ENCODE peak calls at places on chromosomes 13 and 19, in seven cellular contexts. Y is epithelial cell of esophagus, U is mesothelial cell of epicardium, B is body of pancreas, P is uterus, D is mammary epithelial cell, T is endothelial cell. I is an unnamed sample.

GRCh38 chr19:7506385-7507328 is 9.2 kb upstream of the ZNF358 start:
- DNase-seq in Y (peak), D (peak), T (peak), P (no peak), B (peak), U (no peak), I (no peak)

GRCh38 chr13:47798906-47799305 is 202.2 kb downstream of the SUCLA2 start:
- DNase-seq in T (no peak), U (no peak), Y (peak), B (no peak), D (peak), P (no peak), I (no peak)

GRCh38 chr13:106796280-106797047 is 228.5 kb upstream of the ARGLU1 start:
- DNase-seq in D (no peak), B (no peak), Y (no peak), P (no peak), T (no peak), U (no peak), I (no peak)

GRCh38 chr19:36528921-36529518 is 949 bp upstream of the ZNF260 start:
- DNase-seq in D (peak), T (peak), U (no peak), P (no peak), Y (no peak), B (no peak), I (no peak)

GRCh38 chr13:32851083-32852064 is 164.8 kb upstream of the KL start:
- DNase-seq in B (no peak), U (no peak), P (no peak), D (no peak), T (no peak), Y (no peak), I (no peak)

GRCh38 chr13:22047785-22048104 is 376.9 kb downstream of the FGF9 start:
- DNase-seq in Y (no peak), U (no peak), T (no peak), D (no peak), P (no peak), B (no peak), I (no peak)

GRCh38 chr19:16371540-16371986 is 46.9 kb downstream of the KLF2 start:
- DNase-seq in U (no peak), B (no peak), P (no peak), D (no peak), Y (no peak), T (no peak), I (no peak)

GRCh38 chr19:58037927-58038687 is 4.3 kb downstream of the ZSCAN1 start:
- DNase-seq in B (peak), Y (no peak), D (no peak), P (no peak), T (no peak), U (no peak), I (no peak)

GRCh38 chr19:15464394-15465385 is at the start of gene RASAL3:
- DNase-seq in B (no peak), U (no peak), Y (no peak), P (no peak), D (no peak), T (no peak), I (no peak)

GRCh38 chr19:11673608-11674041 is 65.1 kb downstream of the ZNF823 start:
- DNase-seq in D (no peak), Y (peak), T (peak), U (peak), P (peak), B (peak), I (no peak)

GRCh38 chr13:70964124-70964523 is 855.9 kb upstream of the KLHL1 start:
- DNase-seq in D (no peak), Y (peak), T (no peak), P (no peak), B (no peak), U (no peak), I (no peak)

GRCh38 chr19:14434543-14435319 is 1.6 kb downstream of the PKN1 start:
- DNase-seq in U (no peak), D (peak), B (peak), T (no peak), Y (peak), P (peak), I (no peak)

GRCh38 chr13:21534760-21535159 is 69.2 kb downstream of the MICU2 start:
- DNase-seq in T (no peak), Y (no peak), U (no peak), B (no peak), P (no peak), D (no peak), I (no peak)

GRCh38 chr19:18742838-18743237 is 48.3 kb downstream of the COMP start:
- DNase-seq in B (no peak), D (no peak), Y (no peak), U (no peak), T (no peak), P (no peak), I (no peak)

GRCh38 chr19:50821248-50821612 is 2.4 kb downstream of the KLK1 start:
- DNase-seq in U (no peak), B (no peak), P (no peak), D (no peak), T (no peak), Y (no peak), I (no peak)

GRCh38 chr19:40691421-40692211 is 1.2 kb upstream of the NUMBL start:
- DNase-seq in U (no peak), Y (no peak), T (no peak), D (no peak), P (peak), B (no peak), I (no peak)

GRCh38 chr13:111559612-111560423 is 239.4 kb downstream of the TEX29 start:
- DNase-seq in D (no peak), B (no peak), U (no peak), T (no peak), Y (no peak), P (no peak), I (no peak)

GRCh38 chr19:37763488-37763887 is 15.9 kb downstream of the ZNF573 start:
- DNase-seq in P (no peak), B (no peak), Y (peak), D (peak), U (no peak), T (no peak), I (no peak)

GRCh38 chr13:83327091-83327490 is 555.2 kb downstream of the SLITRK1 start:
- DNase-seq in P (no peak), B (no peak), T (no peak), Y (peak), U (no peak), D (peak), I (no peak)

GRCh38 chr13:53069800-53070199 is 41.2 kb downstream of the OLFM4 start:
- DNase-seq in Y (no peak), T (no peak), B (no peak), D (no peak), P (no peak), U (no peak), I (no peak)

GRCh38 chr13:72875233-72875632 is 93.3 kb downstream of the PIBF1 start:
- DNase-seq in U (no peak), T (no peak), B (no peak), Y (no peak), P (no peak), D (no peak), I (no peak)

GRCh38 chr19:13959962-13960862 is 7.9 kb downstream of the DCAF15 start:
- DNase-seq in D (no peak), P (no peak), B (no peak), T (peak), Y (no peak), U (no peak), I (no peak)

GRCh38 chr19:42028304-42029216 is 34.5 kb upstream of the ATP1A3 start:
- DNase-seq in D (no peak), T (peak), B (no peak), U (no peak), Y (no peak), P (no peak), I (no peak)

GRCh38 chr13:91141619-91142061 is 205.8 kb upstream of the MIR17HG start:
- DNase-seq in U (no peak), T (no peak), D (no peak), P (no peak), Y (no peak), B (no peak), I (no peak)

GRCh38 chr13:46202956-46203355 is 8.8 kb upstream of the LRRC63 start:
- DNase-seq in P (no peak), B (no peak), U (no peak), Y (no peak), T (no peak), D (no peak), I (no peak)

GRCh38 chr13:31862828-31863227 is 123.5 kb downstream of the RXFP2 start:
- DNase-seq in T (no peak), Y (no peak), U (no peak), P (no peak), B (no peak), D (no peak), I (no peak)

GRCh38 chr19:35932291-35932936 is 3.8 kb upstream of the LRFN3 start:
- DNase-seq in Y (no peak), U (no peak), P (no peak), B (no peak), D (no peak), T (no peak), I (no peak)

GRCh38 chr13:20799726-20800416 is 26.1 kb upstream of the EEF1AKMT1 start:
- DNase-seq in Y (peak), T (no peak), D (no peak), B (no peak), U (no peak), P (no peak), I (no peak)

GRCh38 chr13:39602614-39603366 is at the start of gene LHFPL6:
- DNase-seq in D (peak), T (peak), U (peak), B (peak), Y (peak), P (peak), I (peak)

GRCh38 chr13:39602277-39602613 is 748 bp downstream of the LHFPL6 start:
- DNase-seq in U (no peak), T (no peak), P (no peak), Y (no peak), D (no peak), B (no peak), I (no peak)

GRCh38 chr13:39601636-39602035 is 1.4 kb downstream of the LHFPL6 start:
- DNase-seq in Y (no peak), U (no peak), P (no peak), B (no peak), D (no peak), T (no peak), I (no peak)

GRCh38 chr13:39599842-39600241 is 3.2 kb downstream of the LHFPL6 start:
- DNase-seq in T (no peak), D (no peak), Y (no peak), B (no peak), U (no peak), P (no peak), I (no peak)

GRCh38 chr13:39600766-39601165 is 2.2 kb downstream of the LHFPL6 start:
- DNase-seq in D (no peak), P (no peak), T (peak), U (no peak), B (no peak), Y (no peak), I (no peak)
- TF ChIP-seq CTCF in D (peak), P (no peak), T (no peak), U (no peak), B (no peak), Y (no peak), I (peak)

GRCh38 chr19:5172859-5173577 is 167.6 kb downstream of the PTPRS start:
- DNase-seq in U (no peak), B (no peak), T (no peak), Y (peak), P (no peak), D (peak), I (peak)

GRCh38 chr19:5173993-5174392 is 166.6 kb downstream of the PTPRS start:
- DNase-seq in D (no peak), U (no peak), T (no peak), Y (no peak), B (no peak), P (no peak), I (no peak)

GRCh38 chr19:5166262-5166661 is 174.3 kb downstream of the PTPRS start:
- DNase-seq in Y (peak), D (peak), T (no peak), B (no peak), U (no peak), P (no peak), I (no peak)

GRCh38 chr19:5171711-5172110 is 168.9 kb downstream of the PTPRS start:
- DNase-seq in U (no peak), B (no peak), D (no peak), T (no peak), P (no peak), Y (no peak), I (no peak)

GRCh38 chr19:5170329-5170745 is 170.3 kb downstream of the PTPRS start:
- DNase-seq in T (peak), P (no peak), U (no peak), D (no peak), Y (no peak), B (no peak), I (peak)
- TF ChIP-seq CTCF in T (peak), P (no peak), U (peak), D (peak), Y (peak), B (no peak), I (peak)

GRCh38 chr13:113273856-113274590 is 23.0 kb upstream of the LAMP1 start:
- DNase-seq in P (no peak), T (no peak), B (no peak), Y (peak), U (no peak), D (peak), I (no peak)

GRCh38 chr13:113272791-113273190 is 24.2 kb upstream of the LAMP1 start:
- DNase-seq in Y (no peak), T (no peak), B (no peak), U (no peak), P (no peak), D (no peak), I (no peak)

GRCh38 chr13:113275387-113275786 is 21.7 kb upstream of the LAMP1 start:
- DNase-seq in D (peak), U (no peak), P (no peak), B (peak), Y (peak), T (peak), I (no peak)
- TF ChIP-seq CTCF in D (peak), U (peak), P (peak), B (peak), Y (peak), T (peak), I (peak)

DNA sequence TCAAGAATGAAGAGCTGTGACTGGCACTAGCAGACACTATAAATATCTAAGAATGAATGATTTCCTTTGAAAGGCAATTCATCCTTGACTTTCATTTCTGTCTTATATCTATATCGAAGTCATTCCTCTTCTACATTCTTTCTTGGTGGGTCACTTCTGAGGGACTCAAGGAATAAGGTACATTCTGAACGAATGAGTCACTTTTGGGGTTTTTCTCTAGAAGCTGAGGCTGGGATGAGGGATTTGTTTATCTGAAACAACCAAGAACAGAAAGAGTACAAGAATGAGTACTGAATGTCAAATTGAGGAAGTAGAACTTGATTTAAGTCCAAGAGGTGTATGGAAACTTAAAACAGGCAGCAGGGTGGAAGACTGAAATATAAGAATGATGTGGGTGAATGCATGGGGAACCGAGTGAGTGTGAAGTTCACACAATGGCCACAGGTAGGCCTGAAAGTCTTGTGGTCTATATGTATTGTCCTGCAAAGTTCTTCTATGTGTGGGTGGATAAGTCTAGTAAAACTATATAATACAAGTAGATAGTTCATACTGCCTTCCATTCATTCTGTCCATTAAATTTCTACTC is 343.9 kb downstream of the OXGR1 start:
- DNase-seq in D (peak), P (no peak), Y (peak), T (no peak), U (no peak), B (no peak), I (no peak)
- TF ChIP-seq CTCF in D (no peak), P (no peak), Y (no peak), T (peak), U (no peak), B (no peak), I (no peak)

DNA sequence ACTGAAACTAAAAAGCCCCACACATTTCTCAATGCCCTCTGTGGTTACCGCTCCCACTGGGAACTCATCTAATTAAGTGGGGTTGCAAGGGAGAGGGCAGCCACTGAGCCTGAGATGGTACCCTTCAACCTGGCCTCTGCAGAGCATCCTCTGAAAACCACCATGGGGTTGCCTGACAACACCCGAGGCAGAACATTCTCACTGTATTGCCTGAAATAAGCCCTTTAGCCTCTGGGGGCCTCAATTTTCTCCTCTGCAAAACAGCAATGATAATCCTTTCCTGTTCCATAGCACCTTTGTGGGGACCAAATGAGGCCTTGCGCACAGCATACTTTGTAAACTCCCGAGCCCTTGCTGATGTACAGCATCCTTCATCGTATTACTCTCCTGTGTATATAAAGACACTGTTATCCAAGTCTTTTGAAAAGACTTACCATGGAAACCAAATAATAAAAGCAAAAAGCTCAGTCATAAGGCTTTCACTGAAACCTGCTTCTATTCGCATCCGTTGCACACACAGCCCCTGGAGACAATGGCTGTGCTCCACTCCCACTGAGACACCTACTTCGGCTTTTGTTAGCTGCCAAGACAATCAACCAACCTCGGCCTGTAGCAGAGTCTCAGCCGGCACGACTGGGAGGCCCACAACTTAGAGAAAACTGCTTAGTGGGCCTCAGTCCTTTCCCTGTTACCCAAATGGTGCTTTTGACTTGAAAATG is 276.0 kb downstream of the FOXO1 start:
- DNase-seq in T (no peak), D (no peak), B (no peak), U (no peak), P (no peak), Y (no peak), I (no peak)
- TF ChIP-seq CTCF in T (no peak), D (no peak), B (no peak), U (no peak), P (no peak), Y (no peak), I (no peak)

GRCh38 chr13:75870397-75870801 is 234.3 kb downstream of the LMO7 start:
- DNase-seq in T (no peak), D (no peak), P (no peak), Y (peak), B (no peak), U (no peak), I (no peak)
- TF ChIP-seq CTCF in T (peak), D (peak), P (peak), Y (peak), B (peak), U (peak), I (peak)

I was measured in osteocyte.